ENCODE peak calls at places on chromosomes 16 and 17, in seven cellular contexts. F is GM23248, B is PC-3, Z is PC-9, I is GM23338, G is HCT116, X is MM.1S. V is an unnamed sample.
A peak's percentile ranks its signal among the peaks of the same experiment; 100 is the strongest.

GRCh38 chr16:83706394-83706793 is 101.4 kb upstream of the HSBP1 start:
- DNase-seq in F (peak; percentile 47), B (no peak), Z (no peak), I (no peak), G (no peak), X (no peak), V (no peak)

GRCh38 chr17:80426671-80427326 is 11.8 kb downstream of the ENDOV start:
- DNase-seq in F (peak; percentile 83), B (peak; percentile 82), Z (peak; percentile 71), I (peak; percentile 90), G (peak; percentile 29), X (peak; percentile 69), V (peak; percentile 90)

GRCh38 chr17:17391575-17392370 is 85.0 kb upstream of the MED9 start:
- DNase-seq in F (peak; percentile 13), B (peak; percentile 32), Z (no peak), I (peak; percentile 22), G (no peak), X (peak; percentile 24), V (no peak)

GRCh38 chr17:3972281-3972731 is 8.1 kb upstream of the ATP2A3 start:
- DNase-seq in F (no peak), B (no peak), Z (no peak), I (no peak), G (no peak), X (no peak), V (no peak)

GRCh38 chr17:14202388-14203166 is 34.1 kb downstream of the CDRT15 start:
- DNase-seq in F (no peak), B (no peak), Z (no peak), I (no peak), G (no peak), X (no peak), V (no peak)

GRCh38 chr17:39194089-39194984 is 3.1 kb downstream of the CACNB1 start:
- DNase-seq in F (peak; percentile 84), B (no peak), Z (no peak), I (peak; percentile 75), G (no peak), X (no peak), V (peak; percentile 61)

GRCh38 chr16:22120440-22120839 is 28.1 kb downstream of the VWA3A start:
- DNase-seq in F (no peak), B (no peak), Z (no peak), I (peak; percentile 60), G (no peak), X (no peak), V (no peak)

GRCh38 chr17:33989357-33990148 is 265.5 kb upstream of the CCL2 start:
- DNase-seq in F (no peak), B (no peak), Z (no peak), I (no peak), G (no peak), X (no peak), V (no peak)

GRCh38 chr16:79158337-79158736 is 442.2 kb downstream of the MAF start:
- DNase-seq in F (no peak), B (no peak), Z (no peak), I (peak; percentile 41), G (no peak), X (no peak), V (no peak)

GRCh38 chr17:44170135-44170498 is 387 bp upstream of the ASB16 start:
- DNase-seq in F (no peak), B (no peak), Z (no peak), I (no peak), G (no peak), X (no peak), V (no peak)

GRCh38 chr16:6081320-6081976 is 983.9 kb upstream of the EEF2KMT start:
- DNase-seq in F (peak; percentile 8), B (peak; percentile 6), Z (peak; percentile 27), I (peak; percentile 70), G (no peak), X (peak; percentile 53), V (peak; percentile 46)

GRCh38 chr17:17872468-17873345 is 35.9 kb upstream of the SREBF1 start:
- DNase-seq in F (no peak), B (peak; percentile 66), Z (no peak), I (no peak), G (no peak), X (no peak), V (no peak)

GRCh38 chr16:47970291-47970931 is 185.4 kb downstream of the ABCC12 start:
- DNase-seq in F (peak; percentile 53), B (peak; percentile 65), Z (peak; percentile 4), I (peak; percentile 90), G (no peak), X (no peak), V (peak; percentile 83)

GRCh38 chr16:19346335-19346922 is 60.9 kb downstream of the CLEC19A start:
- DNase-seq in F (no peak), B (no peak), Z (no peak), I (no peak), G (no peak), X (no peak), V (no peak)

GRCh38 chr17:78034429-78035091 is 76.1 kb downstream of the TNRC6C start:
- DNase-seq in F (peak; percentile 67), B (peak; percentile 79), Z (no peak), I (no peak), G (peak; percentile 56), X (no peak), V (no peak)

GRCh38 chr16:29868396-29868795 is 5.4 kb upstream of the CDIPT start:
- DNase-seq in F (no peak), B (no peak), Z (no peak), I (no peak), G (no peak), X (no peak), V (no peak)

GRCh38 chr16:65745-66144 is 6.7 kb downstream of the RHBDF1 start:
- DNase-seq in F (peak; percentile 88), B (peak; percentile 74), Z (peak; percentile 89), I (peak; percentile 92), G (peak; percentile 21), X (peak; percentile 77), V (peak; percentile 88)

GRCh38 chr16:19223235-19223847 is 55.3 kb downstream of the SYT17 start:
- DNase-seq in F (peak; percentile 5), B (peak; percentile 77), Z (no peak), I (peak; percentile 76), G (peak; percentile 42), X (peak; percentile 30), V (peak; percentile 33)

GRCh38 chr16:70162041-70162451 is 11.5 kb upstream of the CLEC18C start:
- DNase-seq in F (peak; percentile 88), B (peak; percentile 90), Z (no peak), I (no peak), G (no peak), X (no peak), V (peak; percentile 69)

GRCh38 chr17:78032166-78032565 is 73.7 kb downstream of the TNRC6C start:
- DNase-seq in F (peak; percentile 85), B (peak; percentile 30), Z (no peak), I (no peak), G (no peak), X (no peak), V (no peak)

GRCh38 chr17:57999496-58000017 is 7.5 kb downstream of the SRSF1 start:
- DNase-seq in F (peak; percentile 74), B (peak; percentile 93), Z (no peak), I (peak; percentile 89), G (peak; percentile 80), X (peak; percentile 67), V (peak; percentile 82)

GRCh38 chr16:56814537-56815432 is 50.2 kb upstream of the SLC12A3 start:
- DNase-seq in F (no peak), B (no peak), Z (peak; percentile 33), I (no peak), G (no peak), X (no peak), V (no peak)

GRCh38 chr16:11308493-11309283 is 27.6 kb upstream of the PRM1 start:
- DNase-seq in F (no peak), B (no peak), Z (no peak), I (no peak), G (no peak), X (peak; percentile 84), V (no peak)

GRCh38 chr17:8062435-8062806 is 23.6 kb downstream of the ALOX15B start:
- DNase-seq in F (peak; percentile 28), B (peak; percentile 36), Z (no peak), I (no peak), G (no peak), X (no peak), V (no peak)
- TF ChIP-seq EZH2 in F (peak; percentile 34), B (no peak), Z (no peak), I (peak; percentile 29), G (no peak), X (no peak), V (peak; percentile 15)

GRCh38 chr16:84853534-84853933 is 33.7 kb downstream of the CRISPLD2 start:
- DNase-seq in F (no peak), B (no peak), Z (no peak), I (no peak), G (no peak), X (no peak), V (no peak)
- H3K9me2 ChIP-seq in F (no peaks in the 10 kb centered on the region), B (no peaks in the 10 kb centered on the region), Z (no peaks in the 10 kb centered on the region), I (no peaks in the 10 kb centered on the region), G (no peaks in the 10 kb centered on the region), X (no peaks in the 10 kb centered on the region), V (no peaks in the 10 kb centered on the region)

GRCh38 chr16:88382491-88383400 is at the start of gene ZNF469:
- DNase-seq in F (peak; percentile 77), B (peak; percentile 25), Z (peak; percentile 67), I (peak; percentile 57), G (no peak), X (no peak), V (peak; percentile 63)

GRCh38 chr16:88384222-88385111 is 1.7 kb downstream of the ZNF469 start:
- DNase-seq in F (no peak), B (no peak), Z (peak; percentile 23), I (no peak), G (no peak), X (no peak), V (no peak)

GRCh38 chr16:88385112-88385594 is 2.4 kb downstream of the ZNF469 start:
- DNase-seq in F (no peak), B (no peak), Z (no peak), I (no peak), G (no peak), X (no peak), V (no peak)

GRCh38 chr16:88381820-88382451 is 823 bp upstream of the ZNF469 start:
- DNase-seq in F (no peak), B (no peak), Z (peak; percentile 18), I (peak; percentile 80), G (no peak), X (no peak), V (no peak)

DNA sequence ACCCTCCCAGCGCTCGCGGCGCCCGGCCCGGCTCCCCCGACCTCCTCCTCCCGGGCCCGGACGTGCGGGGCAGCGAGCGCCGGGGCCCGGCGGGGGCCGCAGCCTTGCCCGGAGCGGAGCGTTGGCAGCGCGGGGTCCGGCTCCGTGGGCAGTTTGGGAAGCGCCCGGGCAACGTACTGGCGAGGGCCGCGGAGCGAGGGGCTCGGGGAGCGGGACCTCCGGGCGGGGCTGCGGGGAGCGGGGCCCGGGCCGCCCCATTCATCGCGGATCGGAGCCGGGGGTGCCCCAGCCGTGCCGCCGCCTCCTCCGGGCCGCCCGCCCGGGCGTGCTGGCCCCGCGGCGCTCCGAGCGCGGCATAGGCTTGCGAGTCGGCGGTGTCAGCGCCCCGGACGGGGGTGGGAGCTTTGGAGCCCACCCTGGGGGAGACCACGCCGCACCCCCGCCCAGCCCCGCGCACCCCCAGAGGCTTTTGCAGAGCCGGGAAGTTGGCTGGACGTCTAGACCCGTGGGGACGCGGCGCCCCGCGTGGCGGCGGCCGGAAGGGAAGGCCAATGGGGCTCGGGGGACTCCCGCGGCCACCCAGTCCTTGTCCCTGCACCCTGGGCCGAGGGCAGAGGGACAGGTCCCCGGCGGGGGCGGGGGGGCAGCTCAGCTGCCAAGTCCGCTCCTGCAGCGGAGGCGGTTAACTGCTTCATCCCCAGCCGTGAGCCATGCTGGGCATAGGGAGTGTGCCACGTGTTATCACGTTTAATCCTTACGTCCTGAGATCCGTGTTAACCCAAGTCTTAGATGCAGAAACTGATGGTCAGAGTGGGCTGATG is 852 bp downstream of the ZNF469 start:
- DNase-seq in F (peak; percentile 76), B (peak; percentile 42), Z (peak; percentile 63), I (peak; percentile 39), G (peak; percentile 28), X (no peak), V (peak; percentile 64)
- TF ChIP-seq EZH2 in F (no peak), B (no peak), Z (no peak), I (no peak), G (no peak), X (no peak), V (peak; percentile 49)

GRCh38 chr16:31215287-31216115 is 1.4 kb downstream of the PYDC1 start:
- DNase-seq in F (peak; percentile 76), B (peak; percentile 57), Z (peak; percentile 79), I (peak; percentile 95), G (peak; percentile 63), X (no peak), V (peak; percentile 76)
- H3K9me2 ChIP-seq in F (no peaks in the 10 kb centered on the region), B (no peaks in the 10 kb centered on the region), Z (no peaks in the 10 kb centered on the region), I (no peaks in the 10 kb centered on the region), G (no peaks in the 10 kb centered on the region), X (no peaks in the 10 kb centered on the region), V (no peaks in the 10 kb centered on the region)